ENCODE peak calls at places on chromosome 3, in five cellular contexts. I, R, J, W and Y are unnamed samples.
A peak's percentile ranks its signal among the peaks of the same experiment; 100 is the strongest.

GRCh38 chr3:165446555-165446954 is 250.4 kb upstream of the SLITRK3 start:
- DNase-seq in I (no peak), R (no peak), J (no peak), W (no peak), Y (no peak)

GRCh38 chr3:18027161-18027939 is 284.9 kb upstream of the TBC1D5 start:
- DNase-seq in I (no peak), R (no peak), J (no peak), W (no peak), Y (no peak)

GRCh38 chr3:37024092-37024491 is 30.8 kb downstream of the MLH1 start:
- DNase-seq in I (no peak), R (no peak), J (peak; percentile 5), W (no peak), Y (no peak)

GRCh38 chr3:186783731-186784515 is 546 bp downstream of the EIF4A2 start:
- DNase-seq in I (peak; percentile 92), R (peak; percentile 88), J (peak; percentile 62), W (peak; percentile 62), Y (peak; percentile 56)

GRCh38 chr3:195543642-195544536 is 764 bp upstream of the PPP1R2 start:
- DNase-seq in I (no peak), R (no peak), J (no peak), W (no peak), Y (no peak)

GRCh38 chr3:48926425-48927392 is 8.1 kb downstream of the ARIH2 start:
- DNase-seq in I (peak; percentile 13), R (no peak), J (no peak), W (no peak), Y (no peak)

GRCh38 chr3:125017406-125017805 is 38.4 kb downstream of the HEG1 start:
- DNase-seq in I (no peak), R (no peak), J (no peak), W (no peak), Y (no peak)

GRCh38 chr3:55559651-55560423 is 72.7 kb upstream of the WNT5A start:
- DNase-seq in I (no peak), R (no peak), J (no peak), W (no peak), Y (no peak)

GRCh38 chr3:194136519-194137313 is 768 bp downstream of the HES1 start:
- DNase-seq in I (peak; percentile 63), R (peak; percentile 63), J (peak; percentile 19), W (no peak), Y (no peak)

GRCh38 chr3:172128852-172129251 is 89.5 kb downstream of the FNDC3B start:
- DNase-seq in I (no peak), R (no peak), J (no peak), W (no peak), Y (no peak)

GRCh38 chr3:55875137-55875536 is 388.0 kb upstream of the WNT5A start:
- DNase-seq in I (no peak), R (no peak), J (no peak), W (no peak), Y (no peak)

GRCh38 chr3:141690366-141691072 is 47.6 kb upstream of the RNF7 start:
- DNase-seq in I (no peak), R (no peak), J (no peak), W (no peak), Y (no peak)

GRCh38 chr3:114644372-114644771 is 350.5 kb downstream of the TIGIT start:
- DNase-seq in I (no peak), R (no peak), J (no peak), W (no peak), Y (no peak)

GRCh38 chr3:176579741-176580185 is 617.5 kb downstream of the TBL1XR1 start:
- DNase-seq in I (peak; percentile 12), R (no peak), J (no peak), W (no peak), Y (no peak)

GRCh38 chr3:150020527-150020926 is 49.8 kb upstream of the PFN2 start:
- DNase-seq in I (no peak), R (no peak), J (peak; percentile 55), W (no peak), Y (no peak)

GRCh38 chr3:97993526-97993925 is 21.3 kb upstream of the RIOX2 start:
- DNase-seq in I (no peak), R (no peak), J (no peak), W (no peak), Y (no peak)

GRCh38 chr3:149670742-149671492 is 13.1 kb upstream of the WWTR1 start:
- DNase-seq in I (no peak), R (no peak), J (no peak), W (no peak), Y (no peak)

GRCh38 chr3:124850633-124851032 is 36.5 kb downstream of the ITGB5 start:
- DNase-seq in I (no peak), R (no peak), J (no peak), W (no peak), Y (no peak)

GRCh38 chr3:100125539-100125938 is 11.2 kb upstream of the FILIP1L start:
- DNase-seq in I (no peak), R (no peak), J (no peak), W (no peak), Y (no peak)

GRCh38 chr3:129116482-129116946 is 5.1 kb downstream of the RAB43 start:
- DNase-seq in I (no peak), R (no peak), J (no peak), W (no peak), Y (no peak)

GRCh38 chr3:33440578-33441321 is 545 bp upstream of the UBP1 start:
- DNase-seq in I (peak; percentile 95), R (peak; percentile 88), J (peak; percentile 97), W (peak; percentile 94), Y (peak; percentile 94)

GRCh38 chr3:56980798-56981390 is 79.6 kb upstream of the SPATA12 start:
- DNase-seq in I (peak; percentile 87), R (no peak), J (peak; percentile 73), W (peak; percentile 12), Y (no peak)

GRCh38 chr3:120681506-120682038 is 467 bp downstream of the HGD start:
- DNase-seq in I (no peak), R (no peak), J (no peak), W (no peak), Y (no peak)

GRCh38 chr3:178684881-178685590 is 148.8 kb downstream of the KCNMB2 start:
- DNase-seq in I (peak; percentile 29), R (no peak), J (no peak), W (no peak), Y (no peak)

GRCh38 chr3:185164428-185165217 is 11.8 kb upstream of the C3orf70 start:
- DNase-seq in I (no peak), R (no peak), J (no peak), W (no peak), Y (no peak)

GRCh38 chr3:62562017-62562416 is 188.7 kb upstream of the FEZF2 start:
- DNase-seq in I (no peak), R (no peak), J (peak; percentile 19), W (no peak), Y (no peak)

GRCh38 chr3:64475037-64475436 is 212.8 kb downstream of the ADAMTS9 start:
- DNase-seq in I (no peak), R (no peak), J (no peak), W (no peak), Y (no peak)

GRCh38 chr3:1037631-1038030 is 55.2 kb upstream of the CNTN6 start:
- DNase-seq in I (no peak), R (no peak), J (no peak), W (no peak), Y (no peak)

GRCh38 chr3:119643528-119643927 is 16.9 kb downstream of the POPDC2 start:
- DNase-seq in I (no peak), R (no peak), J (peak; percentile 71), W (no peak), Y (no peak)

GRCh38 chr3:20041197-20041780 is 1.0 kb downstream of the KAT2B start:
- DNase-seq in I (peak; percentile 87), R (peak; percentile 88), J (peak; percentile 61), W (peak; percentile 44), Y (peak; percentile 53)

GRCh38 chr3:197031315-197032285 is 2.0 kb upstream of the MELTF start:
- DNase-seq in I (peak; percentile 95), R (peak; percentile 39), J (peak; percentile 95), W (no peak), Y (no peak)

GRCh38 chr3:127286571-127287140 is 1.2 kb downstream of the PRR20G start:
- DNase-seq in I (no peak), R (no peak), J (no peak), W (no peak), Y (no peak)

GRCh38 chr3:59106085-59106629 is 56.3 kb upstream of the CFAP20DC start:
- DNase-seq in I (no peak), R (no peak), J (no peak), W (no peak), Y (no peak)

GRCh38 chr3:175601521-175601920 is 742.4 kb downstream of the NAALADL2 start:
- DNase-seq in I (no peak), R (no peak), J (peak; percentile 5), W (no peak), Y (no peak)

GRCh38 chr3:89098964-89099585 is 8.3 kb upstream of the EPHA3 start:
- DNase-seq in I (peak; percentile 67), R (peak; percentile 56), J (peak; percentile 19), W (no peak), Y (no peak)